ENCODE peak calls at places on chromosomes 12 and 14, in nine cellular contexts. K is OCI-M1; X is sciatic nerve; O is ovary; Y is mucosa of descending colon; C is caudate nucleus; Z is HS-27A; H is stimulated activated CD4-positive, alpha-beta T cell treated with anti-CD3 and anti-CD28 coated beads, Interleukin-4, amount 100 ng/mL, for 4 hours; S is colonic mucosa. U is an unnamed sample.
A peak's percentile ranks its signal among the peaks of the same experiment; 100 is the strongest.

GRCh38 chr12:88538250-88538649 is 42.0 kb downstream of the KITLG start:
- DNase-seq in Z (no peak), S (no peak), H (no peak), K (peak; percentile 65), O (no peak), X (no peak), Y (no peak), C (no peak), U (no peak)

GRCh38 chr14:99133563-99134332 is 138.2 kb downstream of the BCL11B start:
- DNase-seq in X (no peak), C (no peak), Z (no peak), S (no peak), K (no peak), Y (no peak), H (no peak), O (no peak), U (peak; percentile 59)

GRCh38 chr12:33439587-33440011 is at the start of gene SYT10:
- DNase-seq in H (no peak), O (no peak), S (no peak), Z (no peak), C (peak; percentile 58), K (peak; percentile 54), Y (no peak), X (no peak), U (peak; percentile 61)

GRCh38 chr12:47991592-47991991 is 12.7 kb downstream of the COL2A1 start:
- DNase-seq in X (peak; percentile 50), C (no peak), Y (no peak), H (no peak), O (no peak), S (no peak), Z (no peak), K (no peak), U (no peak)

GRCh38 chr12:49336645-49337584 is at the start of gene C1QL4:
- DNase-seq in X (peak; percentile 88), Y (peak; percentile 93), S (peak; percentile 88), H (peak; percentile 81), C (peak; percentile 69), O (peak; percentile 80), Z (no peak), K (peak; percentile 89), U (peak; percentile 91)

GRCh38 chr12:96824074-96824837 is 82.8 kb upstream of the NEDD1 start:
- DNase-seq in X (no peak), Z (no peak), C (no peak), H (no peak), S (no peak), Y (no peak), K (no peak), O (no peak), U (no peak)

GRCh38 chr14:76710093-76711010 is 50.9 kb upstream of the VASH1 start:
- DNase-seq in X (no peak), C (no peak), Z (peak; percentile 4), Y (peak; percentile 53), S (peak; percentile 22), H (no peak), K (peak; percentile 68), O (no peak), U (no peak)

GRCh38 chr14:103859416-103860202 is 12.2 kb upstream of the PPP1R13B start:
- DNase-seq in Z (no peak), S (peak; percentile 15), C (no peak), H (no peak), X (no peak), O (no peak), Y (no peak), K (no peak), U (no peak)

GRCh38 chr12:69904761-69905160 is 79.7 kb downstream of the MYRFL start:
- DNase-seq in X (no peak), S (no peak), Z (peak; percentile 26), C (no peak), K (no peak), Y (no peak), H (no peak), O (no peak), U (no peak)

GRCh38 chr12:69388371-69388770 is 28.8 kb downstream of the YEATS4 start:
- DNase-seq in H (no peak), S (no peak), O (no peak), K (peak; percentile 45), Z (no peak), C (no peak), Y (no peak), X (no peak), U (no peak)

GRCh38 chr12:91628656-91629055 is 446.0 kb upstream of the DCN start:
- DNase-seq in O (no peak), S (no peak), X (no peak), Z (no peak), C (no peak), H (no peak), K (no peak), Y (no peak), U (no peak)

GRCh38 chr12:80714846-80715245 is 1.9 kb upstream of the MYF5 start:
- DNase-seq in Y (no peak), K (no peak), H (no peak), C (no peak), S (no peak), O (no peak), X (no peak), Z (no peak), U (no peak)

GRCh38 chr12:13375583-13376413 is 179.3 kb downstream of the EMP1 start:
- DNase-seq in Y (no peak), K (no peak), C (no peak), H (no peak), S (no peak), X (no peak), Z (no peak), O (no peak), U (no peak)

GRCh38 chr14:79294506-79294905 is 916.8 kb downstream of the DIO2 start:
- DNase-seq in O (no peak), H (no peak), K (no peak), S (no peak), Y (no peak), X (no peak), C (no peak), Z (no peak), U (no peak)